ENCODE peak calls at places on chromosomes 12 and 14, in seven cellular contexts. M, F, H, V, N, T and R are unnamed samples. For H3K4me1, the result is how much of the 10 kb centered on the place peaks cover.

GRCh38 chr12:19971396-19971802 is 396.9 kb upstream of the PDE3A start:
- DNase-seq in M (no peak), F (no peak), H (no peak), V (no peak), N (peak), T (peak), R (no peak)

GRCh38 chr14:49997991-49998390 is 105.1 kb downstream of the ARF6 start:
- DNase-seq in M (no peak), F (no peak), H (no peak), V (no peak), N (no peak), T (no peak), R (no peak)

GRCh38 chr12:119505001-119505400 is 88.6 kb upstream of the TMEM233 start:
- DNase-seq in M (no peak), F (no peak), H (no peak), V (no peak), N (no peak), T (no peak), R (no peak)

GRCh38 chr12:121009744-121010143 is 6.5 kb downstream of the C12orf43 start:
- DNase-seq in M (no peak), F (no peak), H (peak), V (no peak), N (peak), T (peak), R (no peak)

GRCh38 chr14:101009531-101009930 is 106.0 kb upstream of the RTL1 start:
- DNase-seq in M (no peak), F (peak), H (no peak), V (no peak), N (no peak), T (no peak), R (no peak)

GRCh38 chr12:97602315-97602714 is 139.7 kb downstream of the RMST start:
- DNase-seq in M (no peak), F (no peak), H (no peak), V (no peak), N (no peak), T (no peak), R (no peak)

GRCh38 chr14:105047283-105048016 is 17.8 kb downstream of the GPR132 start:
- DNase-seq in M (no peak), F (peak), H (no peak), V (no peak), N (no peak), T (no peak), R (no peak)

GRCh38 chr12:77124767-77125166 is 59.4 kb upstream of the E2F7 start:
- DNase-seq in M (no peak), F (no peak), H (no peak), V (no peak), N (no peak), T (no peak), R (no peak)

GRCh38 chr12:112801055-112801454 is 9.5 kb downstream of the RPH3A start:
- DNase-seq in M (no peak), F (no peak), H (no peak), V (no peak), N (no peak), T (no peak), R (no peak)

GRCh38 chr12:89251326-89252237 is 100.7 kb downstream of the DUSP6 start:
- DNase-seq in M (no peak), F (no peak), H (no peak), V (peak), N (no peak), T (no peak), R (no peak)

GRCh38 chr12:18135086-18135485 is 45.1 kb upstream of the RERGL start:
- DNase-seq in M (no peak), F (no peak), H (no peak), V (no peak), N (no peak), T (no peak), R (no peak)

GRCh38 chr12:47745485-47746041 is 13.1 kb downstream of the RAPGEF3 start:
- DNase-seq in M (no peak), F (no peak), H (no peak), V (no peak), N (no peak), T (no peak), R (no peak)

GRCh38 chr12:62785941-62786559 is 148.9 kb downstream of the PPM1H start:
- DNase-seq in M (no peak), F (peak), H (no peak), V (peak), N (peak), T (no peak), R (peak)

GRCh38 chr14:99602788-99603415 is 1.1 kb downstream of the CCDC85C start:
- DNase-seq in M (no peak), F (no peak), H (no peak), V (no peak), N (no peak), T (no peak), R (no peak)

GRCh38 chr14:99602054-99602787 is 1.8 kb downstream of the CCDC85C start:
- DNase-seq in M (no peak), F (peak), H (peak), V (peak), N (peak), T (peak), R (no peak)

GRCh38 chr14:99600232-99600888 is 3.6 kb downstream of the CCDC85C start:
- DNase-seq in M (no peak), F (no peak), H (no peak), V (peak), N (no peak), T (no peak), R (no peak)

GRCh38 chr14:99599440-99599839 is 4.6 kb downstream of the CCDC85C start:
- DNase-seq in M (no peak), F (no peak), H (no peak), V (no peak), N (no peak), T (no peak), R (no peak)

DNA sequence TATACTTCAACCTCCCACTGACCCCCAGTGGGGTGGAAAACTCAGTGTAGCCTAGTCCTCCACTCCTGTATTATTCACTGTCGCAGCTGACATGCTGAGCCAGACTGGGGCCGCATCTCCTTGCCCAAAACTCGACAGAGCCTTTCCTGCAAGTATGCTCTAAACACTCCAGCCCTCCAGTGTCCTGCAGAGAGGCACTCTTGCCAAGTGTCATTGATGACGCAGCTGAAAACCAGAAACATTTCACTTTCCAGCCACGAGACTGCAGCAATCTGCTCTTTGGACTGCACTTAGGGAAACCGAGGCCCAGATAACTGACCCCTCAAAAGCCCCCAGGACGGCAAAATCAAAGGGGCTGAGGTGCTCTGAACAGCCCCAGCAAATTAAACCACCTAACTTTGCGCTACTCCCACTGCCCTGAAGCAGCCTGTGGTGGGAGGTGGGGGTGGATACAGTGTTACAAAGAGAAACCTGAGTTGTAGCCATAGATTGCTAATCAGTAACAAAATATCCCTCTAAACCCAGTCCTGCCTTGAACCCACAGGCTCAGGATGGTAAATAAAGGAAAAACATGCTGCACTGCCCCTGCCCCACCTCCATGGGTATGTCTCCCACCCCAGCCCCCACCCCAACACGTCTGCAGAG is 2.6 kb downstream of the CCDC85C start:
- DNase-seq in M (no peak), F (peak), H (no peak), V (no peak), N (no peak), T (peak), R (no peak)
- H3K4me3 ChIP-seq in M (peak), F (peak), H (peak), V (peak), N (peak), T (peak), R (peak)

DNA sequence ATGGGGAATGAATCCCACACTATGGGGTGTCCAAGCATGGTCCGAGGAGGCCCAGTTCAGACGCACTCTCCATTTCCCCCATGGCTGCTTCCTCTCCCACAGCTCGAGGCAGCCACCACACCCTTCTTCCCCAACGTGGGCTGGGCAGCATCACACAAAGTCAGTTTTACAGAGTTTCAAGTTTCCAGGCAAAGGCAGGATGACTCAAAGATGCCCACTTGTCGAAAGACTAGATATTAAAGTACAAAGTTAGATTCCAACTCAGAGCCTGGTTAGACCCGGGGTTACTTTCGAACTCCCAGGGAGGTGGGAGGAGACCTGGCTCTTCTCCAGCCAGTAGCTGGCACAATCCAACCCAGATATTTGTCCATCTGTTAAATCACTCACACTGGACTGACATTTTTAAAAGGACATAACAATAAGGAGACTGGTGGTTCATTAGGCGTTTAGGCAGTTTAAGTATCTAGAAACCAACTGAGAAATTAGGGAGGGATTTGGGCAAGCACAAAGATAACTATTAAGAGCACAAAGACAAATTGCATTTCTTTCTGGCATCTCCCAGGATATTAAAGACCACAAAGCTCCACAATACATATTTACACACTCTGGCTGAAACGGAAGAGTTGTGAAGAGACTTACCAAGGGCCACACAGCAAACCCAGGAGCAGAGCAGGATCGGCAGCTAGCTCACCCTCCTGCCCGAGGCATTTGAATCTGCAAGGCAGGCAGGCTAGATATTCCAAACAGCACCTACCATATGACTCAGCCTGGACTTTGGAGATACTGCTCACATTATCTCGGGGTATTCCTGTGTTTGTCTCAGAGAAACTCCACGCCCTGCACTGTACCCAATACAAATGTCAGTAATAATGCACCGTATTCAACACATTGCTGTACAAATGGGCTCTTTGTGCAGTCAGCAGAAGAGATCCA is 34.8 kb downstream of the TMCC3 start:
- DNase-seq in M (no peak), F (no peak), H (peak), V (peak), N (peak), T (peak), R (no peak)
- H3K4me1 ChIP-seq in M (under half), F (under half), H (under half), V (under half), N (under half), T (under half), R (under half)

GRCh38 chr12:57603323-57603722 is 1.3 kb upstream of the DTX3 start:
- DNase-seq in M (no peak), F (no peak), H (no peak), V (no peak), N (no peak), T (no peak), R (no peak)

GRCh38 chr12:57603758-57604453 is 718 bp upstream of the DTX3 start:
- DNase-seq in M (peak), F (peak), H (no peak), V (no peak), N (no peak), T (no peak), R (no peak)

GRCh38 chr12:57605308-57606015 is 838 bp downstream of the DTX3 start:
- DNase-seq in M (no peak), F (no peak), H (no peak), V (no peak), N (no peak), T (no peak), R (no peak)

GRCh38 chr12:57606016-57606311 is 1.3 kb downstream of the DTX3 start:
- DNase-seq in M (no peak), F (no peak), H (no peak), V (no peak), N (no peak), T (no peak), R (no peak)

DNA sequence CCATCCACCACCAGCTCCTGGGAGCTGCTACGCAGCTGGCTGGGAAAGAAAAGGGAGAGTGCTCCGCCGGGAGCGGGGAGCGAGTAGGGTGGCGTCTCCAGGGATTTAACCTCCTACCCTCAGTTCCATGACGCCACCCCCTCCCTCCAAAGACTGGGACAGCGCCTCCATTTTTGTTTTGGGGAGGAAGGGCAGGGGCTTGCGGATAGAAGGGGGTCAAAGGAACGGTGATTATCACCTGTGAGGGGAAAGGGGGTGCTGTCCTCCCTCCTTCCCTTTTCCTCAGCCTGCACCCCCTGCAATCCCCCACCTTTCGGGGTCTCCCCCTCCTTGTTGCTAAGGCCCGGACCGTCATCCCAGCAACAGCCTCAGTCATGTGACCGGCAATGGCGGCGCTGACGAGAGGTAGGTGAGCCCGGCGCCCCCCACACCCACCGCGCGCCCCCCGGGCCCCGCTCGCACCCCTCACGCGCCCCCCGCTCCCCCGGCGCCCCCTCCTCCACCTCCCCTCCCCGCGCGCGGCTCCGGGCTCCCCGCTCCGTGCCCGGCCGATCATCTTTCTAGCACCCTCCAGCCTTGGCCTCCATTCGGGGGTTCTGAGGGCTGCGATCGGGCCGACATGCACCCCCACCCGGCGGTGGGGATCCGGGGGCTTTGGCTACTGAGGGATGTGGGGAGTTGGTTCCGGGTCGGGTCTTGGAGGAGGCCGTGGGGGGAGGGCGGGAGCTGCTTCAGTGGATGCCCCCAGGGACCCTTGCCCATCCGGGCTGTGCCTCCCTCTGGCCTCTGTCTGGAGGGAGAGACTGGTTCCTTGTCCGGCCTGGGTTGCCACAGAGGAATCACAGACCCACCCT is at the start of gene DTX3:
- DNase-seq in M (peak), F (peak), H (no peak), V (no peak), N (no peak), T (no peak), R (peak)
- TF ChIP-seq EP300 in M (no peak), F (no peak), H (no peak), V (no peak), N (no peak), T (no peak), R (no peak)

GRCh38 chr12:104381721-104382480 is 74.8 kb upstream of the CHST11 start:
- DNase-seq in M (peak), F (peak), H (peak), V (peak), N (peak), T (peak), R (peak)
- H3K4me3 ChIP-seq in M (no peak), F (no peak), H (no peak), V (no peak), N (no peak), T (no peak), R (no peak)

GRCh38 chr12:116206828-116207227 is 70.7 kb downstream of the MED13L start:
- DNase-seq in M (no peak), F (no peak), H (no peak), V (no peak), N (no peak), T (no peak), R (no peak)

GRCh38 chr12:116204785-116205184 is 72.7 kb downstream of the MED13L start:
- DNase-seq in M (no peak), F (no peak), H (no peak), V (no peak), N (no peak), T (no peak), R (no peak)

GRCh38 chr12:116204169-116204568 is 73.3 kb downstream of the MED13L start:
- DNase-seq in M (no peak), F (no peak), H (no peak), V (no peak), N (no peak), T (no peak), R (no peak)

GRCh38 chr12:116210131-116210530 is 67.4 kb downstream of the MED13L start:
- DNase-seq in M (no peak), F (no peak), H (no peak), V (no peak), N (no peak), T (no peak), R (no peak)

DNA sequence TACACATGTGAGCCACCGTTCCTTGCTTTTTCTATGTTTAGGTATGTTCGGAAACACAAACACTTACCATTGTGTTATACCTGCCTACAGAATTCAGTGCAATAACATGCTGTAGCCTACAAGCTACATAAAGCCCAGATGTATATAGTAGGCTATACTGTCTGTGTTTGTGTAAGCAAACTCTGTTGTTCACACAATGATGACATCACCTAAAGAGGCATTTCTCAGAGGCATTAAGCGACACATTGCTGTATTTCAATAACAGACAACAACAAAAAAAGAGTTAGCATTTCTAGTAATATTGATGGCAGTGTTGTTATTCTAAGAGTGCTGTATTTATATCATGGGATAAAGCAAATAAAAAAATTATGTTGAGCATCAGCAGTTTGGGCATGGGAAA is 70.2 kb downstream of the MED13L start:
- DNase-seq in M (no peak), F (no peak), H (no peak), V (no peak), N (no peak), T (no peak), R (no peak)
- H3K4me1 ChIP-seq in M (under half), F (under half), H (under half), V (under half), N (under half), T (under half), R (under half)

GRCh38 chr14:22820731-22821130 is 5.5 kb upstream of the SLC7A7 start:
- DNase-seq in M (no peak), F (no peak), H (no peak), V (no peak), N (peak), T (no peak), R (no peak)
- TF ChIP-seq EP300 in M (no peak), F (no peak), H (no peak), V (no peak), N (no peak), T (no peak), R (no peak)